ENCODE peak calls at places on chromosomes 2 and 18, in five cellular contexts. One of them, this sample, is unnamed. For H3K9me3 and H3K36me3, the result is how much of the 10 kb centered on the place peaks cover.

GRCh38 chr2:45935791-45936622 is 284.5 kb downstream of the PRKCE start:
- DNase-seq in breast epithelium: peak
- DNase-seq in SJSA1: peak
- DNase-seq in MG63: peak
- DNase-seq in body of pancreas: peak
- DNase-seq in this sample: peak

GRCh38 chr2:203583084-203583695 is 48.1 kb upstream of the RAPH1 start:
- DNase-seq in SJSA1: no peak
- DNase-seq in body of pancreas: no peak
- DNase-seq in MG63: no peak
- DNase-seq in breast epithelium: no peak
- DNase-seq in this sample: no peak

GRCh38 chr2:235493775-235494715 is at the start of gene AGAP1:
- DNase-seq in body of pancreas: peak
- DNase-seq in MG63: peak
- DNase-seq in SJSA1: peak
- DNase-seq in breast epithelium: peak
- DNase-seq in this sample: peak

GRCh38 chr2:7133521-7133920 is 216.3 kb downstream of the RNF144A start:
- DNase-seq in breast epithelium: no peak
- DNase-seq in MG63: peak
- DNase-seq in SJSA1: no peak
- DNase-seq in body of pancreas: no peak
- DNase-seq in this sample: no peak

GRCh38 chr18:56987236-56987635 is 159.7 kb upstream of the BOD1L2 start:
- DNase-seq in SJSA1: no peak
- DNase-seq in body of pancreas: no peak
- DNase-seq in breast epithelium: no peak
- DNase-seq in MG63: no peak
- DNase-seq in this sample: no peak

GRCh38 chr2:33134764-33135560 is 188.2 kb downstream of the LTBP1 start:
- DNase-seq in body of pancreas: no peak
- DNase-seq in SJSA1: no peak
- DNase-seq in MG63: no peak
- DNase-seq in breast epithelium: no peak
- DNase-seq in this sample: no peak

GRCh38 chr2:118309201-118310015 is 221.1 kb downstream of the INSIG2 start:
- DNase-seq in breast epithelium: no peak
- DNase-seq in body of pancreas: no peak
- DNase-seq in SJSA1: no peak
- DNase-seq in MG63: no peak
- DNase-seq in this sample: no peak

GRCh38 chr2:63673865-63674533 is 85.2 kb downstream of the MDH1 start:
- DNase-seq in body of pancreas: peak
- DNase-seq in SJSA1: no peak
- DNase-seq in breast epithelium: no peak
- DNase-seq in MG63: no peak
- DNase-seq in this sample: no peak

GRCh38 chr2:20674974-20675679 is 8.2 kb downstream of the GDF7 start:
- DNase-seq in MG63: peak
- DNase-seq in body of pancreas: no peak
- DNase-seq in breast epithelium: no peak
- DNase-seq in SJSA1: no peak
- DNase-seq in this sample: no peak

GRCh38 chr2:36433311-36434217 is 78.0 kb downstream of the CRIM1 start:
- DNase-seq in breast epithelium: peak
- DNase-seq in SJSA1: no peak
- DNase-seq in body of pancreas: peak
- DNase-seq in MG63: no peak
- DNase-seq in this sample: no peak

GRCh38 chr2:190136259-190136658 is 73.7 kb upstream of the MSTN start:
- DNase-seq in breast epithelium: no peak
- DNase-seq in MG63: no peak
- DNase-seq in body of pancreas: no peak
- DNase-seq in SJSA1: no peak
- DNase-seq in this sample: no peak

GRCh38 chr2:178234648-178235047 is 40.3 kb downstream of the OSBPL6 start:
- DNase-seq in breast epithelium: no peak
- DNase-seq in body of pancreas: no peak
- DNase-seq in SJSA1: no peak
- DNase-seq in MG63: no peak
- DNase-seq in this sample: no peak

GRCh38 chr2:200615247-200615646 is 29.4 kb downstream of the AOX1 start:
- DNase-seq in MG63: peak
- DNase-seq in body of pancreas: no peak
- DNase-seq in SJSA1: peak
- DNase-seq in breast epithelium: no peak
- DNase-seq in this sample: no peak

GRCh38 chr2:81093031-81093430 is 788.5 kb upstream of the LRRTM1 start:
- DNase-seq in breast epithelium: no peak
- DNase-seq in MG63: no peak
- DNase-seq in SJSA1: no peak
- DNase-seq in body of pancreas: no peak
- DNase-seq in this sample: no peak

DNA sequence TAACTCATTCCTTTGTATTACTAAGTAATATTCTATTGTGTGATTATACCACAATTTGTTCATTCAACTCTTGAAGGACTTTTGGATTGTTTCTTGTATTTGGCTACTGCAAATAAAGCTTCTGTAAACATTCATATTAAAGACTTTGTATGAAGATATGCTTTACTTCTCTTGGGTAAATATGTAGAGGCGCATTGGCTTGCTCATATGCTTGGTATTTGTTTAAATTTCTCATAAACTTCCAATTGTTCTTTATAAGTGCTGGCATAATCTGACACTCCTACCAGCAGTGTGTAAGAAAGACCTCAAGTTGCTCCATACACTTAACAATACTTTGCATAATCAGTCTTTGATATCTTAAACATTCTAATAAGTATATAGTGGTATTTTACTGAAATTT is 792.8 kb upstream of the LRRTM1 start:
- DNase-seq in MG63: no peak
- DNase-seq in breast epithelium: no peak
- DNase-seq in body of pancreas: no peak
- DNase-seq in SJSA1: no peak
- DNase-seq in this sample: no peak
- H3K9me3 ChIP-seq in MG63: under half
- H3K9me3 ChIP-seq in breast epithelium: under half
- H3K9me3 ChIP-seq in body of pancreas: under half
- H3K9me3 ChIP-seq in SJSA1: under half
- H3K9me3 ChIP-seq in this sample: under half

DNA sequence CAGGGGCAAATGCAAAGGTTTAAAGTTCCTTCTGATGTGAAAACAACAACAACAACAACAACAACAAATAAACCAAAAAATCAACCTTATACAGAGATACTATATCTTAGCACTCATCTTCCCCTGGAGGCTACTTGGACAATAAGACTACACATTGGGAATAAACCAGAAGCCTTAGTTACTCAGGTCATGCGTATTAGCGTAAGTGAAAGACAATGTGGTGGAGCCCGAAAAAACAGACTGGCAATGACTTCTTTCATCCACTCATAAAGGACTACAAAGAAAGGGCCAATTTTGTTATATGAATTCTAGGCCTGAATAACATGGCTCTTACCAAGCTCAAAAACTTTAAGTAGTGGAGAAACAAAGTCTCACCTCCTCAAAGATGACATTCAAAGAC is 19.4 kb upstream of the PPP4R3B start:
- DNase-seq in SJSA1: no peak
- DNase-seq in body of pancreas: no peak
- DNase-seq in breast epithelium: no peak
- DNase-seq in MG63: no peak
- DNase-seq in this sample: no peak
- H3K4me3 ChIP-seq in SJSA1: no peak
- H3K4me3 ChIP-seq in body of pancreas: no peak
- H3K4me3 ChIP-seq in breast epithelium: no peak
- H3K4me3 ChIP-seq in MG63: no peak
- H3K4me3 ChIP-seq in this sample: no peak

DNA sequence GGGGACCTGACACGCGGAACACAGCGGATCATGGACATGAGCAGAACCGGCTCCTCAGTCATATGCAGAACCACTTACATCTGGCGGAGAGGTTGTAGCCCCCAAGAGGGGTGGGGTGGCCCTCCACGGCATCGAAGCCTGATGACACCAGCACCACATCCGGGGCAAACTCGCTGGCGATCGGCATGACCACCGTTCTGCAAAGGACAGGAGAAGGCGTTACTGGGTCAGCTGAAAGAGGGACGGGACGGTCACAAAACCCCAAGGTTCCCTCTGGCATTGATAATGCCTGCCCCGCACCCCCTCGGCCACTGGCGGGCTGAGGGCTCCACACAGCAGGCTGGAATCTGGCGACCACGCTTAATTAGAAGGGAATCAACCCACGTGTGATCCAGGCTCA is 220.5 kb downstream of the TWIST2 start:
- DNase-seq in breast epithelium: no peak
- DNase-seq in MG63: no peak
- DNase-seq in SJSA1: no peak
- DNase-seq in body of pancreas: no peak
- DNase-seq in this sample: no peak
- H3K36me3 ChIP-seq in breast epithelium: under half
- H3K36me3 ChIP-seq in MG63: under half
- H3K36me3 ChIP-seq in SJSA1: under half
- H3K36me3 ChIP-seq in body of pancreas: under half
- H3K36me3 ChIP-seq in this sample: half or more

GRCh38 chr2:82478641-82479040 is 1980.4 kb downstream of the SUCLG1 start:
- DNase-seq in MG63: no peak
- DNase-seq in SJSA1: no peak
- DNase-seq in body of pancreas: no peak
- DNase-seq in breast epithelium: no peak
- DNase-seq in this sample: no peak
- H3K9me3 ChIP-seq in MG63: under half
- H3K9me3 ChIP-seq in SJSA1: under half
- H3K9me3 ChIP-seq in body of pancreas: under half
- H3K9me3 ChIP-seq in breast epithelium: under half
- H3K9me3 ChIP-seq in this sample: under half

GRCh38 chr2:10475811-10476660 is 27.9 kb upstream of the ODC1 start:
- DNase-seq in MG63: no peak
- DNase-seq in breast epithelium: peak
- DNase-seq in body of pancreas: no peak
- DNase-seq in SJSA1: no peak
- DNase-seq in this sample: peak
- H3K4me3 ChIP-seq in MG63: no peak
- H3K4me3 ChIP-seq in breast epithelium: no peak
- H3K4me3 ChIP-seq in body of pancreas: no peak
- H3K4me3 ChIP-seq in SJSA1: no peak
- H3K4me3 ChIP-seq in this sample: no peak

GRCh38 chr2:134946073-134946472 is 27.5 kb downstream of the CCNT2 start:
- DNase-seq in body of pancreas: no peak
- DNase-seq in SJSA1: no peak
- DNase-seq in MG63: no peak
- DNase-seq in breast epithelium: no peak
- DNase-seq in this sample: no peak

GRCh38 chr2:134944975-134945374 is 26.4 kb downstream of the CCNT2 start:
- DNase-seq in breast epithelium: no peak
- DNase-seq in SJSA1: no peak
- DNase-seq in body of pancreas: no peak
- DNase-seq in MG63: no peak
- DNase-seq in this sample: no peak

DNA sequence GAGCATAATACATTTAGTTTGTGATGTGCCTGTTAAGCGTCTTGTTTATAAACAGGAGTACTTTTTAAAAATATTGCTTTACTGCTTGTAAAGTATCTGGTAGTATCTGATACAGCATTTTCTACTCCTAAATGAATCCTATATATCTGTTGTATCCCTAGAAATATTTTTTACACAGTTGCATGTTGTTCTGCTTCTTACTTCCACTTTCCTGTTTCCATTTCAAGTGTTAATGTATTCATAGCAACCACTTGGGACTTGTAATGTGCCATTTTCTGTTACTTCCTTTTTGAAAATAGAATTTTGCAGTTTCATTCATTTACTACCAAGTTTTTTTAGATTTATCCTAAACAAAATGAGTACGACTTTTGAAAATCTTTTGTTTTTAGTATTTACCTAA is 24.9 kb downstream of the CCNT2 start:
- DNase-seq in SJSA1: no peak
- DNase-seq in body of pancreas: no peak
- DNase-seq in breast epithelium: no peak
- DNase-seq in MG63: no peak
- DNase-seq in this sample: no peak
- H3K36me3 ChIP-seq in SJSA1: half or more
- H3K36me3 ChIP-seq in body of pancreas: under half
- H3K36me3 ChIP-seq in breast epithelium: under half
- H3K36me3 ChIP-seq in MG63: half or more
- H3K36me3 ChIP-seq in this sample: half or more

DNA sequence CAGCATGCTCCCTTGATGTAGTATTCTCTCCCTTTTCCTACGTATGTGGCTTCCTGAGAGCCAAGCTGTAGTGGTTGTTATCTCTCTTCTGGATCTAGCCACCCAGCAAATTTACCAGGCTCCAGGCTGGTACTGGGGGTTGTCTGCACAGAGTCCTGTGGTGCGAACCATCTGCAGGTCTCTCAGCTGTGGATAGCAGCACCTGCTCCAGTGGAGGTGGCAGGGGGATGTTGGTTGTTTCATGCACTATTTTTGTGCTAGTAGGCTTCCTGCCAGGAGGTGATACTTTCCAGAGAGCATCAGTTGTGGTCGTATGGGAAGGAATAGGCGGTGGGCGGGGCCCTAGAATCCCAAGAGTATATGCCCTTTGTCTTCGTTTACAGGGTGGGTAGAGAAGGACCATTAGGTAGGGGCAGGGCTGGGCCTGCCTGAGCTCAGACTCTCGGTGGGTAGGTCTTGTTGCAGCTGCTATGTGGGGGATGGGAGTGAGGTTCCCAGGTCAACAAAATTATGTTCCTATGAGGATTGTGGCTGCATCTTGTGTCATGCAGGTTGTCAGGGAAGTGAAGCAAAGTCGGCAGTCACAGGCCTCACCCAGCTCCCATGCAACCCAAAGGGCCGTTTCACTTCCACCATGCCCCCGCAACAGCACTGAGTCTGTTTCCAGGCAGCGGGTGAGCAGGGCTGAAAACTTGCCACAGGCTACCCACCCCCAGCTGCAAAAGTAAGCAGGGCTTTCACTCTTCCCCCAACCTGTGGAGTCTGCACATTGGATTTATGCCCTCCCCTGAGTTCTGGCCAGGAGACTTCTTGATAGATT is 1139.5 kb downstream of the BCL11A start:
- DNase-seq in SJSA1: no peak
- DNase-seq in body of pancreas: no peak
- DNase-seq in MG63: no peak
- DNase-seq in breast epithelium: no peak
- DNase-seq in this sample: no peak
- H3K9me3 ChIP-seq in SJSA1: under half
- H3K9me3 ChIP-seq in body of pancreas: under half
- H3K9me3 ChIP-seq in MG63: under half
- H3K9me3 ChIP-seq in breast epithelium: under half
- H3K9me3 ChIP-seq in this sample: under half

GRCh38 chr2:182937864-182938263 is 71.4 kb upstream of the FRZB start:
- DNase-seq in MG63: no peak
- DNase-seq in body of pancreas: no peak
- DNase-seq in breast epithelium: no peak
- DNase-seq in SJSA1: no peak
- DNase-seq in this sample: no peak
- H3K4me3 ChIP-seq in MG63: no peak
- H3K4me3 ChIP-seq in body of pancreas: no peak
- H3K4me3 ChIP-seq in breast epithelium: no peak
- H3K4me3 ChIP-seq in SJSA1: no peak
- H3K4me3 ChIP-seq in this sample: no peak

This sample was measured in upper lobe of right lung.